ENCODE peak calls at places on chromosomes 1 and 21, in eight cellular contexts. D is HFF-Myc, L is AG09309, F is neural crest cell, W is SK-N-SH, A is ovary, U is IMR-90, J is AG04449. K is an unnamed sample.

GRCh38 chr1:177033628-177034027 is 130.9 kb downstream of the ASTN1 start:
- DNase-seq in J (no peak), A (no peak), F (no peak), D (no peak), U (no peak), W (no peak), L (no peak), K (no peak)

GRCh38 chr1:233354983-233355382 is 27.5 kb downstream of the MAP3K21 start:
- DNase-seq in A (no peak), L (no peak), J (no peak), W (no peak), U (no peak), D (no peak), F (no peak), K (no peak)

GRCh38 chr1:9721606-9722377 is 70.3 kb downstream of the PIK3CD start:
- DNase-seq in L (no peak), F (peak), A (no peak), U (no peak), D (no peak), J (no peak), W (peak), K (no peak)

GRCh38 chr1:246151796-246152434 is 355.2 kb downstream of the SMYD3 start:
- DNase-seq in A (no peak), W (no peak), U (peak), D (no peak), L (no peak), J (no peak), F (no peak), K (no peak)

GRCh38 chr1:64042331-64043100 is 160.9 kb upstream of the UBE2U start:
- DNase-seq in A (no peak), D (peak), U (peak), J (peak), F (no peak), W (no peak), L (peak), K (peak)

GRCh38 chr1:112998592-112999235 is 42.7 kb upstream of the SLC16A1 start:
- DNase-seq in F (no peak), W (peak), J (peak), U (peak), D (no peak), L (peak), A (peak), K (peak)

GRCh38 chr1:184160236-184160635 is 108.7 kb downstream of the TSEN15 start:
- DNase-seq in L (peak), A (no peak), W (no peak), J (peak), U (peak), D (no peak), F (no peak), K (no peak)

GRCh38 chr1:55696181-55696580 is 481.0 kb upstream of the USP24 start:
- DNase-seq in W (no peak), U (peak), J (peak), A (no peak), L (peak), F (no peak), D (peak), K (peak)

GRCh38 chr1:68570859-68571258 is 74.0 kb upstream of the DEPDC1 start:
- DNase-seq in J (no peak), A (no peak), D (no peak), U (no peak), F (no peak), W (no peak), L (no peak), K (no peak)

GRCh38 chr1:5585256-5585655 is 407.0 kb downstream of the NPHP4 start:
- DNase-seq in D (no peak), W (no peak), U (no peak), J (no peak), L (no peak), F (no peak), A (no peak), K (no peak)

GRCh38 chr1:181094813-181095212 is 6.3 kb downstream of the IER5 start:
- DNase-seq in U (peak), J (peak), F (no peak), A (no peak), D (no peak), W (no peak), L (peak), K (no peak)

GRCh38 chr1:22221233-22221780 is 78.4 kb upstream of the WNT4 start:
- DNase-seq in L (no peak), J (no peak), A (peak), U (no peak), F (no peak), W (no peak), D (no peak), K (no peak)

GRCh38 chr1:76374111-76374510 is 299.6 kb downstream of the ST6GALNAC3 start:
- DNase-seq in J (no peak), W (no peak), F (no peak), D (no peak), U (no peak), L (no peak), A (no peak), K (no peak)

GRCh38 chr1:17060129-17060868 is 6.5 kb upstream of the SDHB start:
- DNase-seq in L (no peak), A (no peak), W (no peak), J (no peak), F (no peak), U (no peak), D (no peak), K (no peak)

GRCh38 chr1:2788506-2789163 is 12.9 kb downstream of the TTC34 start:
- DNase-seq in J (no peak), D (no peak), F (no peak), A (no peak), L (no peak), W (no peak), U (no peak), K (no peak)

GRCh38 chr1:247415423-247416361 is at the start of gene NLRP3:
- DNase-seq in F (no peak), L (no peak), A (no peak), U (no peak), J (no peak), D (no peak), W (no peak), K (no peak)

GRCh38 chr1:114310771-114311251 is 157.1 kb upstream of the SYT6 start:
- DNase-seq in A (peak), W (no peak), D (no peak), U (peak), L (peak), F (no peak), J (peak), K (peak)

GRCh38 chr1:8164670-8165069 is 138.6 kb upstream of the ERRFI1 start:
- DNase-seq in W (no peak), F (no peak), U (no peak), D (no peak), A (no peak), L (no peak), J (no peak), K (no peak)

GRCh38 chr1:64539808-64540207 is 69.9 kb downstream of the CACHD1 start:
- DNase-seq in U (peak), J (no peak), A (peak), D (no peak), W (no peak), L (no peak), F (no peak), K (no peak)

GRCh38 chr1:3313579-3313955 is 140.9 kb upstream of the ARHGEF16 start:
- DNase-seq in A (peak), U (peak), J (peak), L (peak), W (no peak), D (peak), F (no peak), K (peak)

GRCh38 chr1:95208876-95209275 is 25.1 kb upstream of the RWDD3 start:
- DNase-seq in F (no peak), U (no peak), D (no peak), L (no peak), A (no peak), J (no peak), W (no peak), K (no peak)

GRCh38 chr1:225578247-225578646 is 74.7 kb downstream of the ENAH start:
- DNase-seq in J (no peak), U (no peak), A (no peak), F (no peak), W (no peak), L (no peak), D (no peak), K (no peak)

GRCh38 chr1:44485229-44485932 is 80.3 kb downstream of the RNF220 start:
- DNase-seq in F (no peak), A (no peak), J (peak), L (peak), W (no peak), U (peak), D (peak), K (peak)

GRCh38 chr1:66055092-66055491 is 262.4 kb downstream of the PDE4B start:
- DNase-seq in F (no peak), W (no peak), J (no peak), A (no peak), L (no peak), D (no peak), U (no peak), K (no peak)

GRCh38 chr1:29511436-29511835 is 275.1 kb downstream of the PTPRU start:
- DNase-seq in W (no peak), L (no peak), U (no peak), D (no peak), A (no peak), F (no peak), J (no peak), K (no peak)

GRCh38 chr21:44741921-44742320 is 30.5 kb upstream of the TSPEAR start:
- DNase-seq in D (no peak), L (no peak), U (no peak), W (no peak), F (no peak), A (no peak), J (no peak), K (no peak)

GRCh38 chr21:34687065-34687464 is 18.3 kb downstream of the CLIC6 start:
- DNase-seq in W (no peak), L (no peak), J (no peak), U (no peak), D (no peak), F (no peak), A (no peak), K (no peak)

GRCh38 chr21:45769896-45770295 is 126.4 kb downstream of the PCBP3 start:
- DNase-seq in J (no peak), U (no peak), A (no peak), D (no peak), F (no peak), W (no peak), L (no peak), K (no peak)

GRCh38 chr1:174167404-174167803 is 8.1 kb downstream of the RABGAP1L start:
- DNase-seq in D (no peak), A (no peak), W (no peak), L (no peak), J (no peak), U (no peak), F (no peak), K (no peak)

GRCh38 chr1:102566182-102566581 is 542.1 kb downstream of the COL11A1 start:
- DNase-seq in W (no peak), A (no peak), J (no peak), U (no peak), D (no peak), F (no peak), L (no peak), K (no peak)
- TF ChIP-seq CTCF in W (peak), A (no peak), J (no peak), U (no peak), D (no peak), F (no peak), L (peak), K (no peak)

GRCh38 chr1:26285366-26286063 is 5.6 kb downstream of the SH3BGRL3 start:
- DNase-seq in A (no peak), W (peak), U (no peak), F (peak), J (no peak), L (no peak), D (no peak), K (no peak)
- TF ChIP-seq CTCF in A (no peak), W (peak), U (peak), F (peak), J (peak), L (peak), D (peak), K (peak)

GRCh38 chr1:201704439-201704792 is 124.5 kb upstream of the IPO9 start:
- DNase-seq in D (no peak), U (no peak), F (no peak), W (no peak), J (no peak), A (no peak), L (no peak), K (no peak)
- TF ChIP-seq CTCF in D (no peak), U (no peak), F (peak), W (no peak), J (no peak), A (peak), L (no peak), K (no peak)

GRCh38 chr21:25836396-25836795 is 101.6 kb downstream of the GABPA start:
- DNase-seq in A (no peak), W (no peak), F (no peak), U (no peak), L (no peak), J (no peak), D (no peak), K (no peak)

GRCh38 chr21:25838809-25839208 is 104.0 kb downstream of the GABPA start:
- DNase-seq in L (no peak), F (no peak), A (no peak), U (peak), W (no peak), D (no peak), J (no peak), K (no peak)

GRCh38 chr21:25834376-25834775 is 99.6 kb downstream of the GABPA start:
- DNase-seq in J (no peak), W (no peak), F (no peak), D (no peak), L (no peak), U (no peak), A (no peak), K (no peak)

GRCh38 chr21:25835397-25835796 is 100.6 kb downstream of the GABPA start:
- DNase-seq in L (no peak), D (no peak), A (no peak), F (no peak), U (no peak), J (no peak), W (no peak), K (no peak)

GRCh38 chr21:25837545-25838263 is 102.9 kb downstream of the GABPA start:
- DNase-seq in U (peak), W (no peak), F (no peak), L (no peak), A (no peak), D (peak), J (peak), K (no peak)
- TF ChIP-seq CTCF in U (no peak), W (no peak), F (no peak), L (no peak), A (no peak), D (no peak), J (no peak), K (no peak)

DNA sequence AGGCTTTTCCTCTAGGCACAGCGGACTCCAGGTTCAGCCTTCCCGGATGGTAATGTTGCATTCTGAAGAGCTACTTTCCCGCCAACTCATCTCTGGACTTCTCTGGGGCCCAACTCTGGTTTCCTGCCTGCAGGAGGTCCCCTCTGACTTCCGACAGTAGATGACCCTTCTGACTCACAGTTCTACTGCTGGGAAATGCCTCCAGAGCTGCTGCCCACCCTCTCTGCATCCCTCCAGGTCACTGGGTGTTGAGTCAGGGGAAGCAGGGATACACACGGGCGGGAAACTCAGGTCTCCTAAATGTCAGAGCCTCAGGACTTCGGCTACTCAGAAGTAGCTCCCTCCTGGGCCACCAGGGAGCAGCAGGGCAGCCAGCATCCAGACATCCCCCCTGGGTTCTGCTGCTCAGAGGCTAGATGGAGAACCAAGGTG is 2.1 kb upstream of the KIF21B start:
- DNase-seq in A (no peak), F (no peak), W (no peak), U (peak), J (no peak), D (no peak), L (no peak), K (no peak)
- TF ChIP-seq CTCF in A (no peak), F (peak), W (peak), U (peak), J (peak), D (peak), L (peak), K (peak)

GRCh38 chr1:226637147-226637935 is 88.8 kb downstream of the STUM start:
- DNase-seq in U (no peak), J (no peak), F (no peak), W (no peak), A (peak), D (no peak), L (no peak), K (no peak)
- TF ChIP-seq CTCF in U (peak), J (peak), F (peak), W (no peak), A (peak), D (peak), L (peak), K (peak)

DNA sequence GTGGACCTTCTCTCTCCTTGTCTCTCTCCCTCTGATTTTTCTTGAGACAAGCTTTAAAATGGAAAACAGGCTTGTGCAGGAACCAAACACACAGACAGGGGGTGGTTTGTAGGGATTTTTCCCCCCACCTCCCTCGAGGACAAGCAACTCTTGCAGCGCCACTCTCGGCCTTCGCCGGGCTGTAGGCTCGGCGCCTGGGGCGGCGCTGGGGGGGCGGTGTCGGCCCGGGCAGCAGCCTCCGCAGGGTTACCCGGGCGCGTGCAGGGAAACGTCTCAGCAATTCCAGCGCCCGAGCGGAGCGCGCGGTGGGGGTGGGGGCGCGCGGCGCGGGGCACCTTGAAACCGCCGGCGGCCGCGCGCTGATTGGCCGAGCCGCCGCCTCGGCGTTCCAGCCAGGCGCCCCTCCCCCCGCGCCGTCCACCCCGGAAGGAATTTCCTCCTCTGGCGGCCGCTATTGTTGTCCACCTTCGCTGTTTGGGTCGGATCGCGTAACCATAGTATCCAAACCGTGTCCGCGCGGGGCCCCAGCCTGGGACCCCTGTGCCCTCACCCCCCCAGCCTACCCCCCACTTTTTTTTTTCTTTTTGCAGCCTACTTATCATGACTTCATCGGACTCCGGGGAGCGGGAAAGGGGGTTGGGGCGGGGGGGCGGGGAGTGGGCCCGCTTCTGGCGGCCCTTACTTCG is 59.8 kb upstream of the ACOT11 start:
- DNase-seq in J (no peak), D (peak), L (peak), W (peak), F (peak), U (peak), A (peak), K (peak)
- TF ChIP-seq CTCF in J (peak), D (no peak), L (no peak), W (peak), F (peak), U (peak), A (peak), K (no peak)

DNA sequence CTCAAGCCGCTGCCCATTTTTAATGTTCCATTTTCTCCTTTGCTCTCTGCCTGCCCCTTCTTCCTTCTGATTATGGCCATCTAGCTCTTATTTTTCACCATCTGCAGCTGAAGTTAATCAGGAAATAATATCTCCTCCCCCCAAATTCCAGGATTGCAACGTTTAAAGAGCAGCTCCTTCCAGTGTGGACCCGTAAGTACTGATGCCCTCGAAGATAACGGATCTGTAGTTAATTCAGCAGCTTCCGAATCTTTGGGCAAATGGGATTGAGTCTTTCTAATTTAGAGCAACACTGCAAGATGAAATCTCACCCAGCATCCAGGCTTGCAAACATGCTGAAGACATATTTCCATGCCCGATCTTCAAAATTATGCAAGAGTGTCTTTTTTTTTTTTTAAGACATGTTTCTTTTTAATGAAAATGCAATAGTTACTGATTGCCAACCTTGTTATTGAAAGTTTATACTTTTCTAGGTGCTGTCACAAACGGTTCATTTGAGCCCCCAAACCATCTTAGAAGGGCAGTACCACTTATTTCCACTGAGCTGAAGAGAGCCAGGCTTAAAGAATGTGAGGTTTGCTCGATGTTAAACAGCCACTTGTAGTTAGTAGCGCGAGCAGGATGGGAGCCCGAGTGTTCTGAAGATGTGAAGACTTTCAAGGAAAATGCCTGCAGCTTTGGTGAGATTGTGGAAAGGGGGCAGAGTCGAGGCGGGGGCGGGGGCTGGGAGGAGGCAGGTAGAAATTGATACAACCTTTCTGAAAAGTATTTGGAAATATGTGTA is 10.9 kb upstream of the RCAN3 start:
- DNase-seq in D (no peak), L (no peak), W (peak), U (no peak), F (no peak), J (no peak), A (no peak), K (no peak)
- TF ChIP-seq CTCF in D (no peak), L (no peak), W (peak), U (no peak), F (no peak), J (no peak), A (no peak), K (peak)

K was measured in AG09319.